ENCODE peak calls at places on chromosomes 16 and 17, in four cellular contexts. T is BE2C, E is posterior cingulate gyrus, I is fibroblast of lung. L is an unnamed sample.

GRCh38 chr17:3974138-3974687 is 10.0 kb upstream of the ATP2A3 start:
- DNase-seq in T (no peak), E (no peak), I (no peak), L (no peak)

GRCh38 chr17:79922161-79922569 is 82.9 kb upstream of the CBX4 start:
- DNase-seq in T (no peak), E (no peak), I (no peak), L (no peak)

GRCh38 chr17:18946536-18946935 is 5.4 kb upstream of the SLC5A10 start:
- DNase-seq in T (no peak), E (no peak), I (no peak), L (no peak)

GRCh38 chr17:57332501-57332900 is 76.2 kb downstream of the MSI2 start:
- DNase-seq in T (no peak), E (no peak), I (no peak), L (no peak)

GRCh38 chr16:6160871-6161270 is 1063.3 kb upstream of the EEF2KMT start:
- DNase-seq in T (no peak), E (no peak), I (no peak), L (no peak)

GRCh38 chr17:28959471-28959871 is 8.2 kb upstream of the PHF12 start:
- DNase-seq in T (no peak), E (no peak), I (no peak), L (no peak)

GRCh38 chr16:71338193-71338592 is 20.3 kb upstream of the CALB2 start:
- DNase-seq in T (no peak), E (no peak), I (no peak), L (no peak)

GRCh38 chr16:1706386-1707192 is 594 bp downstream of the MAPK8IP3 start:
- DNase-seq in T (peak), E (no peak), I (peak), L (no peak)

GRCh38 chr16:70158261-70158939 is 15.2 kb upstream of the CLEC18C start:
- DNase-seq in T (no peak), E (no peak), I (no peak), L (peak)

GRCh38 chr17:2087597-2088211 is 32.8 kb downstream of the HIC1 start:
- DNase-seq in T (no peak), E (no peak), I (no peak), L (no peak)

GRCh38 chr16:67563708-67564468 is 1.6 kb downstream of the CTCF start:
- DNase-seq in T (no peak), E (no peak), I (peak), L (no peak)

GRCh38 chr16:53812914-53813313 is 109.0 kb downstream of the FTO start:
- DNase-seq in T (no peak), E (no peak), I (no peak), L (no peak)

GRCh38 chr17:42428141-42428944 is 5.3 kb upstream of the CAVIN1 start:
- DNase-seq in T (peak), E (no peak), I (peak), L (peak)

GRCh38 chr17:79617304-79617703 is 6.5 kb upstream of the RBFOX3 start:
- DNase-seq in T (no peak), E (no peak), I (no peak), L (peak)

GRCh38 chr17:8754890-8755289 is 3.5 kb downstream of the SPDYE4 start:
- DNase-seq in T (no peak), E (no peak), I (no peak), L (no peak)

GRCh38 chr17:49994085-49995054 is 654 bp downstream of the DLX3 start:
- DNase-seq in T (no peak), E (no peak), I (no peak), L (peak)

GRCh38 chr17:44968225-44969143 is at the start of gene C1QL1:
- DNase-seq in T (peak), E (peak), I (peak), L (peak)

GRCh38 chr17:40326014-40326831 is 17.2 kb downstream of the RARA start:
- DNase-seq in T (no peak), E (no peak), I (no peak), L (no peak)

GRCh38 chr17:38729886-38730525 is at the start of gene CISD3:
- DNase-seq in T (peak), E (peak), I (peak), L (peak)

GRCh38 chr17:78979780-78980623 is at the start of gene LGALS3BP:
- DNase-seq in T (peak), E (peak), I (peak), L (no peak)

GRCh38 chr17:4678448-4679026 is 25.4 kb downstream of the PELP1 start:
- DNase-seq in T (no peak), E (no peak), I (peak), L (no peak)

GRCh38 chr17:2545393-2545792 is 33.7 kb upstream of the METTL16 start:
- DNase-seq in T (no peak), E (no peak), I (no peak), L (peak)

GRCh38 chr17:11935734-11936406 is 61.4 kb downstream of the ZNF18 start:
- DNase-seq in T (peak), E (no peak), I (peak), L (peak)

GRCh38 chr16:87249425-87249824 is 67.8 kb downstream of the C16orf95 start:
- DNase-seq in T (no peak), E (no peak), I (no peak), L (no peak)

GRCh38 chr17:57548421-57549385 is 196.4 kb downstream of the CCDC182 start:
- DNase-seq in T (no peak), E (no peak), I (peak), L (peak)

GRCh38 chr16:88763502-88764053 is 21.4 kb downstream of the PIEZO1 start:
- DNase-seq in T (no peak), E (no peak), I (no peak), L (no peak)

GRCh38 chr17:76402711-76403110 is 18.3 kb downstream of the SPHK1 start:
- DNase-seq in T (no peak), E (no peak), I (no peak), L (no peak)

GRCh38 chr16:54597222-54597621 is 310.6 kb upstream of the IRX3 start:
- DNase-seq in T (no peak), E (no peak), I (no peak), L (no peak)

GRCh38 chr16:997440-998051 is 16.0 kb downstream of the SOX8 start:
- DNase-seq in T (no peak), E (no peak), I (peak), L (no peak)

GRCh38 chr17:53227514-53227913 is 595.2 kb upstream of the KIF2B start:
- DNase-seq in T (no peak), E (no peak), I (no peak), L (no peak)

GRCh38 chr17:43543771-43544575 is 2.2 kb downstream of the ETV4 start:
- DNase-seq in T (no peak), E (no peak), I (no peak), L (no peak)

GRCh38 chr17:31580331-31581021 is 189.0 kb downstream of the RAB11FIP4 start:
- DNase-seq in T (no peak), E (no peak), I (peak), L (no peak)

GRCh38 chr17:44587339-44587738 is 30.1 kb downstream of the FZD2 start:
- DNase-seq in T (peak), E (no peak), I (peak), L (no peak)

GRCh38 chr16:2152695-2153506 is 2.7 kb upstream of the TRAF7 start:
- DNase-seq in T (peak), E (no peak), I (no peak), L (peak)

GRCh38 chr17:66165537-66166123 is 26.3 kb downstream of the CEP112 start:
- DNase-seq in T (no peak), E (no peak), I (peak), L (no peak)

GRCh38 chr17:19533718-19534561 is at the start of gene SLC47A1:
- DNase-seq in T (peak), E (no peak), I (no peak), L (peak)

L was measured in WERI-Rb-1.